ENCODE peak calls at places on chromosomes 12 and 14, in nine cellular contexts. Y, P, D, O, S, J, C, G and B are unnamed samples.

GRCh38 chr14:100536721-100537700 is 50.2 kb downstream of the BEGAIN start:
- DNase-seq in Y (no peak), P (peak; percentile 60), D (no peak), O (no peak), S (peak; percentile 8), J (no peak), C (peak; percentile 38), G (peak; percentile 62), B (no peak)

GRCh38 chr12:90299121-90299520 is 590.5 kb upstream of the ATP2B1 start:
- DNase-seq in Y (no peak), P (no peak), D (no peak), O (no peak), S (no peak), J (no peak), C (no peak), G (no peak), B (no peak)

GRCh38 chr12:9634177-9634803 is 26.6 kb upstream of the KLRB1 start:
- DNase-seq in Y (peak; percentile 60), P (no peak), D (no peak), O (peak; percentile 78), S (peak; percentile 42), J (peak; percentile 81), C (no peak), G (no peak), B (no peak)

GRCh38 chr14:85315290-85315689 is 214.7 kb upstream of the FLRT2 start:
- DNase-seq in Y (no peak), P (no peak), D (no peak), O (no peak), S (no peak), J (no peak), C (no peak), G (no peak), B (peak; percentile 20)

GRCh38 chr12:107014050-107014449 is 27.1 kb upstream of the MTERF2 start:
- DNase-seq in Y (no peak), P (no peak), D (peak; percentile 56), O (no peak), S (no peak), J (no peak), C (peak; percentile 48), G (no peak), B (peak; percentile 89)

GRCh38 chr12:75260316-75260715 is 50.7 kb upstream of the KCNC2 start:
- DNase-seq in Y (no peak), P (no peak), D (no peak), O (no peak), S (no peak), J (peak; percentile 45), C (no peak), G (no peak), B (no peak)

GRCh38 chr14:24196071-24197061 is 1.1 kb upstream of the TM9SF1 start:
- DNase-seq in Y (no peak), P (no peak), D (no peak), O (no peak), S (no peak), J (peak; percentile 63), C (no peak), G (no peak), B (peak; percentile 34)

GRCh38 chr12:54697836-54698235 is 49.7 kb upstream of the DCD start:
- DNase-seq in Y (no peak), P (no peak), D (no peak), O (no peak), S (no peak), J (no peak), C (no peak), G (no peak), B (no peak)

GRCh38 chr12:91180162-91180561 is 2.5 kb downstream of the DCN start:
- DNase-seq in Y (no peak), P (no peak), D (no peak), O (no peak), S (no peak), J (no peak), C (no peak), G (no peak), B (no peak)

GRCh38 chr12:89326260-89327040 is 25.9 kb downstream of the DUSP6 start:
- DNase-seq in Y (no peak), P (no peak), D (no peak), O (no peak), S (no peak), J (no peak), C (no peak), G (no peak), B (no peak)

GRCh38 chr12:131827961-131828534 is at the start of gene MMP17:
- DNase-seq in Y (no peak), P (peak; percentile 67), D (no peak), O (peak; percentile 18), S (no peak), J (peak; percentile 91), C (peak; percentile 48), G (peak; percentile 82), B (no peak)

GRCh38 chr12:93226356-93226755 is 151.4 kb upstream of the NUDT4 start:
- DNase-seq in Y (no peak), P (no peak), D (no peak), O (no peak), S (no peak), J (no peak), C (no peak), G (no peak), B (no peak)

GRCh38 chr14:52871606-52872005 is 79.2 kb downstream of the FERMT2 start:
- DNase-seq in Y (no peak), P (no peak), D (no peak), O (no peak), S (no peak), J (peak; percentile 44), C (no peak), G (no peak), B (no peak)

GRCh38 chr12:2295941-2296461 is 243.2 kb downstream of the CACNA1C start:
- DNase-seq in Y (no peak), P (no peak), D (no peak), O (no peak), S (no peak), J (peak; percentile 68), C (no peak), G (no peak), B (no peak)

GRCh38 chr14:71431169-71431525 is 501.1 kb upstream of the RGS6 start:
- DNase-seq in Y (no peak), P (no peak), D (no peak), O (no peak), S (no peak), J (no peak), C (no peak), G (no peak), B (no peak)

DNA sequence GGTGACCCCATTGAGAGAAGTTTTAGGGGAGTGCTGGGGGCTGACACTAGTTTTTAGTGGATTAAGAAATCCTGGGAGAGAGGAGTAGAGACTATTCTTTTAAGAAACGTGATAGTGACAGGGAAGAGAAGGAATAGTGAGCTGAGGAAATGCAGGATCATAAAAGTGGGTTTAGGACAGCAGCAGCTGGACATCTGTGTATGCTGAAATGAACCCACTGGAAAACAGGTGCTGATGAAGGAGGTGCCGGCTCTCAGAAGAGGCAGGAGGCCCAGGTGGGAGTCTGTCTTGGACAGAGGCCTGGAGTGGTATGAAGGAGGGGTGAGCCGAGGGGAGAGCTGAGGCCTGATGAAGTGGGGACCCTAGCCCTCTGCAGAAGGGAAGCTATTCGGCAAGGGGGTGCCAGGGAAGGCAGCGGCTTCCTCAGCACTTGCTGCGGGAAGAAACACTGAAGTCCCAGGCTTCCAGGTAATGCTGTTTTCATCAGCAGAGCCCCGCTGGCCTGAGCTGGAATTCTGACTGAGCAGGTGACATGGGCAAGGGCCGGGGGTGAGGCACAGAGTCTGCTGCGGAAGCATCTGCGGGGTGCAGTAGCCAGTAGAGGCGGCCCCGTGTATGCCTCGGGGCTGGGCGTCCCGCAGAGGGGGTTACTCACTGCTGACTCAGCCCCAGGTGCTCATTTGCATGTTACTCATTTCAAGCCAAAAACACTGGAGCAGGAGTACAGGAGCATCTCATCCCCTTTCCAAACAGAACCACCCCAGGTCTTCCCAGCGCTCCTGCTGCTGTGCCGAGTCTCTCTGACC is 89.7 kb downstream of the TMCC3 start:
- DNase-seq in Y (peak; percentile 22), P (peak; percentile 94), D (peak; percentile 35), O (no peak), S (no peak), J (peak; percentile 21), C (no peak), G (no peak), B (no peak)
- H3K4me3 ChIP-seq in Y (no peak overlapping the region), P (no peak overlapping the region), D (peak overlapping the region; percentile 9), O (no peak overlapping the region), S (no peak overlapping the region), J (no peak overlapping the region), C (no peak overlapping the region), G (no peak overlapping the region), B (no peak overlapping the region)

DNA sequence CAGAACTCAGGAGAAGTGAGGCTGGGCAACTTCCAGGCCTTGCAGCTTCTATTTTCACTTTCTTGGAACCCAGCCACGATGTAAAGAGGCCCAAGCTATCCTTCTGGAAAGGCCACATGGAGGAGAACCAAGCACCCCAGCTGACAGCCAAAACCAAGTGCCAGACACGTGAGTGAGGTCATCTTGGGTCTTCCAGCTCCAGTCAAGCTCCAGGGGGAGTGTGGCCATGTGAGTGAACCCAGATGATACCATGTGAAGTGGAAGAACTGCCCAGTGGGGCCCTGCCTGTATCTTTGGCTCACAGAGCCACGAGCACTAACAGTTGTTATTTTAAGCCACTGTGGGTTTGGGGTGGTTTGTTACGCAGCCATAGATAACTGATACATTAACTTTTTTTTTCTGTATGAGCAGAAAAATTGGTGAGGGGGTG is 126.8 kb upstream of the MAP1LC3B2 start:
- DNase-seq in Y (no peak), P (no peak), D (no peak), O (no peak), S (no peak), J (peak; percentile 63), C (no peak), G (no peak), B (no peak)
- H3K4me1 ChIP-seq in Y (no peaks in the 10 kb centered on the region), P (peaks cover 12% of the 10 kb centered on the region), D (peaks cover 58% of the 10 kb centered on the region), O (no peaks in the 10 kb centered on the region), S (peaks cover 39% of the 10 kb centered on the region), J (peaks cover 36% of the 10 kb centered on the region), C (peaks cover 32% of the 10 kb centered on the region), G (no peaks in the 10 kb centered on the region), B (peaks cover 30% of the 10 kb centered on the region)

DNA sequence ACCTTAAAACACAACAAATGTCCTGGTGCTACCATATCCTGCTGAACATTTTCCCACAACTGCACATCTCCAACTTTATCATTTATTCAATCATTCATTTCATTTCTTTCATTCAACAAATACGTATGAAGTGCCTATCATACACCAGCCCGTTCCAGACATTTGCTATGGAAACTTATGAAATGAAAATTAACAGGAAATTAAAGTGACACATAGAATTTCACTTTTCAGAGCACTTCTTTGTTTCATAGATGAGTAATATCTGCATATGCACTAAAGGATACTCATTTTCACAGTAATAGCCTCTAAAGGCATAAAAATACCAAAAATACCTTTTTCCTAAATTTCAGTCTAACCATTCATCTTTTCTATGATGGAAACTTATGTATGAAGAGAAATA is 12.6 kb downstream of the CNIH1 start:
- DNase-seq in Y (no peak), P (no peak), D (no peak), O (no peak), S (no peak), J (no peak), C (no peak), G (no peak), B (no peak)
- H3K36me3 ChIP-seq in Y (no peaks in the 10 kb centered on the region), P (peaks cover 96% of the 10 kb centered on the region), D (peaks cover 40% of the 10 kb centered on the region), O (peaks cover 4% of the 10 kb centered on the region), S (peaks cover 37% of the 10 kb centered on the region), J (peaks cover 75% of the 10 kb centered on the region), C (peaks cover 50% of the 10 kb centered on the region), G (peaks cover 3% of the 10 kb centered on the region), B (peaks cover 81% of the 10 kb centered on the region)

DNA sequence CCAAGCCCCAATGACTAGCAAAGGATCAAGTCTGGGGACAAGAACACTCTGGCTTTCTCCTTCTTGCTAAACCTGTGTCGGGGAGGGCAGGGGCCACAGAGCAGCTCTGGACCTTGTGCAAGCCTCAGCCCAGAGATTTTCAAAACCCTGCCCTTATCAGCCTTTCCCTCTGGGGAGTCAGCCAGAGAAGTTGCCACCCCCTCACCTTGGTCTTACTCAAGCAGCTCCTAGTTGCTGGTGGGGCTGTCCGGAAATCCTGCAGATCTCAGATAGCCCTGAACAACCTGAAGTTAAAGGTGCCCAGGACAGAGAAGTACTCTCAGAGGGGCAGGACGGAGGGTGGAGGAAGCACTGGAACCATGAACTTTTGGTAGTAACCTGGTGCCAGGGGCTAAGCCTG is 1.1 kb downstream of the HVCN1 start:
- DNase-seq in Y (no peak), P (no peak), D (no peak), O (no peak), S (no peak), J (no peak), C (no peak), G (no peak), B (no peak)
- H3K4me3 ChIP-seq in Y (peak overlapping the region; percentile 48), P (no peak overlapping the region), D (no peak overlapping the region), O (peak overlapping the region; percentile 27), S (no peak overlapping the region), J (no peak overlapping the region), C (no peak overlapping the region), G (no peak overlapping the region), B (no peak overlapping the region)